ENCODE peak calls at places on chromosomes 6 and 20, in seven cellular contexts. Y, H, C, O, B, U and F are unnamed samples.

GRCh38 chr6:159217595-159218275 is 48.5 kb downstream of the FNDC1 start:
- DNase-seq in Y (peak), H (peak), C (peak), O (no peak), B (peak), U (peak), F (no peak)

GRCh38 chr20:24131281-24131680 is 142.7 kb upstream of the GGTLC1 start:
- DNase-seq in Y (no peak), H (no peak), C (no peak), O (no peak), B (peak), U (peak), F (no peak)

GRCh38 chr6:131199568-131200272 is 64.5 kb downstream of the AKAP7 start:
- DNase-seq in Y (no peak), H (no peak), C (no peak), O (peak), B (peak), U (peak), F (peak)

GRCh38 chr6:151705994-151706733 is 101.3 kb upstream of the ESR1 start:
- DNase-seq in Y (no peak), H (no peak), C (no peak), O (no peak), B (no peak), U (no peak), F (no peak)

GRCh38 chr6:121817141-121817540 is 381.7 kb downstream of the GJA1 start:
- DNase-seq in Y (peak), H (no peak), C (no peak), O (no peak), B (no peak), U (no peak), F (no peak)

GRCh38 chr6:25962368-25963127 is at the start of gene TRIM38:
- DNase-seq in Y (peak), H (peak), C (no peak), O (peak), B (peak), U (peak), F (peak)

GRCh38 chr20:19620471-19620870 is 137.6 kb upstream of the RIN2 start:
- DNase-seq in Y (no peak), H (no peak), C (no peak), O (no peak), B (no peak), U (no peak), F (no peak)

GRCh38 chr6:154567695-154568220 is 57.3 kb upstream of the CNKSR3 start:
- DNase-seq in Y (no peak), H (no peak), C (no peak), O (no peak), B (no peak), U (no peak), F (no peak)

GRCh38 chr6:43172127-43173007 is 1.3 kb downstream of the SRF start:
- DNase-seq in Y (peak), H (no peak), C (peak), O (peak), B (peak), U (peak), F (peak)

GRCh38 chr20:57458400-57459160 is 66.4 kb downstream of the CTCFL start:
- DNase-seq in Y (peak), H (no peak), C (no peak), O (no peak), B (no peak), U (no peak), F (peak)

GRCh38 chr6:113383701-113384100 is 473.4 kb upstream of the MARCKS start:
- DNase-seq in Y (no peak), H (no peak), C (no peak), O (no peak), B (no peak), U (no peak), F (no peak)

GRCh38 chr6:157753291-157753690 is 69.8 kb upstream of the SNX9 start:
- DNase-seq in Y (no peak), H (no peak), C (no peak), O (no peak), B (no peak), U (peak), F (peak)

GRCh38 chr6:72348926-72349325 is 272.9 kb upstream of the KCNQ5 start:
- DNase-seq in Y (peak), H (no peak), C (no peak), O (no peak), B (no peak), U (peak), F (no peak)

GRCh38 chr6:28158318-28158717 is 16.6 kb downstream of the ZKSCAN8 start:
- DNase-seq in Y (no peak), H (no peak), C (no peak), O (no peak), B (no peak), U (no peak), F (no peak)

DNA sequence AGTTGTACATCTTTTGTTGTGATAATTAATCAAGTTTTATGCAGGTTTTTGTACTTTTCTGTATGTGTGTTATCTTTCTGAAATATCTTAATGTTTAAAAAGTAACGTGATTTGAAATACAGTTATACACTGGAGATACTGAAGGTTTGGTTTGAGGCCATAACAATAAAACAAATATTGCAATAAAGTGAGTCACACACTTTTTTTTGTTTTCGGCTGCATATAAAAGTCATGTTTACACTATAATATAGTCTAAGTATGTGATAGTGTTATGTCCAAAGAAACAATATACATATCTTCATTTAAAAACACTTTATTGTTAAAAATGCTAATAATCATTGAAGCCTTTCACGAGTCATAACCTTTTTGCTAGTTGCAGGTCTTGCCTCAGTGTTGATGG is 473.1 kb upstream of the GJE1 start:
- DNase-seq in Y (no peak), H (no peak), C (no peak), O (no peak), B (no peak), U (no peak), F (no peak)
- TF ChIP-seq CTCF in Y (no peak), H (no peak), C (no peak), O (no peak), B (no peak), U (no peak), F (no peak)

DNA sequence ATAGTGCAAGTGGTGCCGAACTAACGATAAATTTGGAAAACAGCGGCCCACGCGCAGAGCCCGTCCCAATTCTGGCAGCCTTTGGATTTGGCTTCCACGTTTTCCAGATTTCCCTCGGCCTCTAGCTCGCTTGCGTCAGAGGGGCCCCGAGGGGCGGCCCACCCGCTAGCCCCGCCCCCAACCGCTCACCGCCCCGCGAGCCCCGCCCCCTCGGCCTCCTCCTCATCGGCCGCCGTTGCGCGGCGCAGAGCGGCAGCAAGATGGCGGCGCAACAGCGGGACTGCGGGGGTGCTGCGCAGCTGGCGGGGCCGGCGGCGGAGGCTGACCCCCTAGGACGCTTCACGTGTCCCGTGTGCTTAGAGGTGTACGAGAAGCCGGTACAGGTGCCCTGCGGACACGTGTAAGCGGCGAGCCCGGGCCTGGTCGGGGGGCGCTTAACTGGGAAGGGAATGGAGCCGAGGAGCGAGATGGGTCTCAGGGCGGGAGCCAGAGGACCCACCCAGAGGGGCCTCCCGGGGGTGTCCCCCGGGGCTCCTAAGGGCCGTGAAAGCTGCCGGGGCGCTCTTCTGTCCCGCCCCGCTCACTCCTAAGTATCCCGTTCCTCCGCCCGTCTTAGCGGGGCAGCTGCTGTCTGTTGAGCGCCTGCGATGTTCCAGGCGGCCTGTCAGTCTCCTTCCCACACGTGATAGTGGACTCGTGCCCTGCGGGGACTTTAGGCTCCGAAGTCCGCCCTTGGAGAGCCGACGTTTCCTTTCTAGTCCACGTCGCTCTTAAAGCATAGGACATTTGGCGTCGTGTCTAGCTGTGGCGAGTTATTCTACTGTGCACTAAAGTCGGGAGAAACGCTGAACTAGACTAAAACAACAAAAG is at the start of gene RNF114:
- DNase-seq in Y (peak), H (peak), C (peak), O (peak), B (peak), U (peak), F (peak)
- TF ChIP-seq CTCF in Y (no peak), H (no peak), C (no peak), O (no peak), B (no peak), U (no peak), F (no peak)

DNA sequence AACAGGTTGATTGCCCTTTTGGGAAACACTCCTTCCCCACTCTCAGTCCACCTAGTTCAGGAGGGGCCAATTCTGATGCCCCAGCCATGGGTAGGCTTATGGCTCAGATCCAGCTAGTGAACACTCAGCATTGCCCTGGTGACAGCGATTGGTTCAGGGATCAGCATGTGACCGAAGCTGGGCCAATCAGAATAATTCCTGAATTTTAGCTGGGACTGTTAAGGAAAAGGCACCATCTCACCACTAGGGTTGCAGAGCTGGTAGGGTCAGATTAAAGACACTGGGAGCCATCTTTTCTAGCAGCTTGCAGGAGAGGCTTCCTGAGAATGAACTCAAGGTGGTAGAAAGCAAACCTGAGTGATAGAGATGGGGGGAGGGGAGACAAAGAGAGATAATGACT is 44.4 kb downstream of the EYA2 start:
- DNase-seq in Y (peak), H (no peak), C (no peak), O (no peak), B (peak), U (peak), F (peak)
- TF ChIP-seq CTCF in Y (peak), H (peak), C (peak), O (no peak), B (no peak), U (peak), F (no peak)

DNA sequence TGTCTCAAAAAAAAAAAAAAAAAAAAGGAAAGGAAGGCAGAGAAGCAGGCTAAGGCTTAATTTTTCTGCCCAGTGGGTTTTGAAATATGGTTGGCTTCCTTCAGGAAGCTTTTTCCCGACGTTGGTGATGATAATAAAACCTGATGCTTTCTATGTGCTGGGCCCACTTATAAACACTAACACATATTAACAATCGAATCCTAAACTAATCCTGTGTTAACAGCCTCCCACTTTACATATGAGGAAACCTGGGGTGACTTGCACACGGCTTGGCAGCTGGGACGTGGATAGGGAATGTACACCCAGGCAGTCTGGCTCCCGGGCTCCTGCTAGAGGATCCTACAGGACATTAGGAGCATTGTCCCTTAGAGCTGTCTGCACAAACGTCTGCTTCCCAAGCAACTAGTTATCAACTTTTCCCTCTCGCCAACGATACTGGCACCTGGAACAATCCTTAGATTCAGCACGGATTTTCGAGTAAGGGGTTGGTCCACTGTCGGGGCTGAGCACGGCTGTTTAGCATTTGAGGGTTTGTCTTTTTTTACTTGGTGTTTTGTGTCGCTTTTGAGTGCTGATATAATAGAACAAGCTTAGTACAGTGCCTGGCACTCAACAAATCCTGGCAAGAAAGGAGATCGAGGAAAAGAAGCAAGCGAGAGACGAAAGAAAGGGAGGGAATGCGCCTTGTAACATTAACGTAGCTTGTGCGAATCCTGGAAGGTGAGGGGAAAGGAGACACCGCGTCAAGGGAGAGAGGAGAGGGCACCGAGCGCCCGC is 622 bp upstream of the KIZ start:
- DNase-seq in Y (peak), H (no peak), C (peak), O (no peak), B (no peak), U (peak), F (peak)
- TF ChIP-seq CTCF in Y (peak), H (peak), C (peak), O (no peak), B (no peak), U (peak), F (no peak)

GRCh38 chr6:168713839-168714238 is 272.9 kb downstream of the SMOC2 start:
- DNase-seq in Y (no peak), H (no peak), C (peak), O (no peak), B (peak), U (no peak), F (peak)
- TF ChIP-seq CTCF in Y (no peak), H (no peak), C (peak), O (no peak), B (no peak), U (no peak), F (peak)

DNA sequence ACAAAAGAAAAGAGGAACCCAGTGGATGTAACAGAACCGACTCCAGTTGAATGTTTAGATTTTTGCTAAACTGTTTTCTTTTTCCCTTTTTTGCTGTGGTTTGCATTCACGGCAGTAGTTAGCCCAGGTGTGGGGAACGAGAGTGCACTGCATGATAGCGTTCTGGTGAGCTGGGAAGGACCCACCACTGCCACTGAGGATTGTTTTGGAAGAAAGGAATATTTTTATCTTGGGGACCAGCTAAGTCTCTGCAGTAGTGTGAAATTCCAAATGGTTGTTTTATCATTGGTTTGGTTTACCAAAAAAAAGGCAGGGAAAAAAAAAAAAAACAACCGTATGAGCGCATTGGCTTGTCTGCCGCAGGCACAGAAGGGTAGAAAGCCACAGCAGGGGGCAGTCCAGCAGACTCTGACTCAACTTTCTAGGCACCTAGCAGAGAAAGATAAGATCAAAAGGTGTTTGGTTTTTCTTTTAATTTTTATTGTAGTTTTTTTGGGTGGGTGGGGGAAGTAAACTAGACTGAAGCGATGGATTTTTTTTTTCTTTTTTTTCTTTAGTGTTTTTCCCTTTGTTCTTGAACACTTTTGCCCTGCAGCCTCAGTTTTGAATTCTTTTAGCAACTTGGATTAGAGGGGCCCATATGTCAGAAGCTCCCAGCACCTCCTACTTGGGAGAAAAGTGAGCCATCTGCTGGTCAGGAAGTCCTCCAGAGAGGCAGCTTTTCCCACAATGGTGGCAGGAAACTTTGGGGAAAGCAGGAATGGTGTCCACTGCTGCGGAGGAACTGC is 13.5 kb upstream of the RAB5IF start:
- DNase-seq in Y (peak), H (no peak), C (peak), O (peak), B (no peak), U (peak), F (peak)
- TF ChIP-seq CTCF in Y (peak), H (peak), C (peak), O (peak), B (peak), U (peak), F (peak)

DNA sequence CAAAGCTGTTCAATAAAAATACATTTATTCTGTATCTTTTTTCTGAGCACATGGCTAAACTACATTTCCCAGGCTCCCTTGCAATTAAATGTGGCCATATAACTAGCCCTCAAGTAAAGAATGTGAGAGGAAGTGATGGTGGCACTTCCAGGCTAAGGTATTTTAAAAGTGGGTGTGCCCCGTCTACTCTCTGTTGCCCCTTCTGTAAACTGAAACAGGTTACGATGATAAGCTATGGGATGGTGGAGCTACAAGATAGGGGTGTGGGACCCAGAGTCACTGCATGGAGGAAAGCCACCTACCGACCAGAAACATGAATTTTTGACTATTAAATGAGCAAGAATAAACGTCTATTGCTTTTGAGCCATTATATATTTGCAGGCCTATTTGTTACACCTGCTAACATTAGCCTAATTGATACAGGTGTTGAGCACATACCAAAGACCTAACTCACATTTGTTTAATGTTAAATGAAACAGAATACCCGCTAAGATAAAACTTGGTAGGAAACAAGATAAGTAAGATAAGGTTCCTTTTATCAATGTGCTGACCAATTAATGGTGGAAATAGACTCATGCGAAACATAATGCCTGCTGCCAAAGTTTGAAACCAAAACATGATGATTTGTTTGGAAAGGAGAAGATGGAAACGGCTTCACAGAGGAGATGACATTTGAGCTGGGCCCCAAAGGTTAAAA is 3.0 kb downstream of the FYN start:
- DNase-seq in Y (no peak), H (no peak), C (no peak), O (no peak), B (no peak), U (no peak), F (no peak)
- TF ChIP-seq CTCF in Y (no peak), H (no peak), C (no peak), O (no peak), B (no peak), U (no peak), F (no peak)

GRCh38 chr6:21931641-21932335 is 338.2 kb downstream of the SOX4 start:
- DNase-seq in Y (peak), H (no peak), C (no peak), O (no peak), B (no peak), U (peak), F (no peak)

GRCh38 chr6:21935142-21935541 is 341.6 kb downstream of the SOX4 start:
- DNase-seq in Y (no peak), H (no peak), C (no peak), O (no peak), B (no peak), U (no peak), F (no peak)

GRCh38 chr6:21933351-21933750 is 339.8 kb downstream of the SOX4 start:
- DNase-seq in Y (no peak), H (no peak), C (no peak), O (no peak), B (no peak), U (no peak), F (no peak)

GRCh38 chr6:21937466-21937865 is 343.9 kb downstream of the SOX4 start:
- DNase-seq in Y (no peak), H (no peak), C (no peak), O (no peak), B (no peak), U (no peak), F (no peak)

GRCh38 chr6:21935561-21936028 is 342.0 kb downstream of the SOX4 start:
- DNase-seq in Y (peak), H (no peak), C (peak), O (no peak), B (no peak), U (peak), F (peak)
- TF ChIP-seq CTCF in Y (peak), H (peak), C (peak), O (no peak), B (peak), U (peak), F (peak)